ENCODE peak calls at places on chromosomes 4 and X, in nine cellular contexts. One of them, this sample, is unnamed. For H3K4me1 and H3K27me3, the result is how much of the 10 kb centered on the place peaks cover.

GRCh38 chrX:25558137-25558536 is 542.4 kb upstream of the ARX start:
- DNase-seq in thoracic aorta: no peak
- DNase-seq in SK-N-SH: no peak
- DNase-seq in ovary: no peak
- DNase-seq in left ventricle myocardium inferior: no peak
- DNase-seq in aorta: no peak
- DNase-seq in pancreas: no peak
- DNase-seq in SJCRH30: no peak
- DNase-seq in hepatocyte: no peak
- DNase-seq in this sample: no peak

GRCh38 chrX:148567779-148568178 is 67.4 kb downstream of the AFF2 start:
- DNase-seq in pancreas: no peak
- DNase-seq in SK-N-SH: no peak
- DNase-seq in SJCRH30: no peak
- DNase-seq in ovary: no peak
- DNase-seq in aorta: no peak
- DNase-seq in hepatocyte: no peak
- DNase-seq in left ventricle myocardium inferior: no peak
- DNase-seq in thoracic aorta: no peak
- DNase-seq in this sample: no peak

GRCh38 chr4:143307536-143307935 is 29.1 kb upstream of the GAB1 start:
- DNase-seq in thoracic aorta: no peak
- DNase-seq in aorta: no peak
- DNase-seq in ovary: no peak
- DNase-seq in left ventricle myocardium inferior: no peak
- DNase-seq in pancreas: no peak
- DNase-seq in SK-N-SH: no peak
- DNase-seq in SJCRH30: no peak
- DNase-seq in hepatocyte: peak
- DNase-seq in this sample: no peak

GRCh38 chr4:11912886-11913285 is 484.2 kb upstream of the HS3ST1 start:
- DNase-seq in left ventricle myocardium inferior: no peak
- DNase-seq in SK-N-SH: no peak
- DNase-seq in hepatocyte: no peak
- DNase-seq in thoracic aorta: no peak
- DNase-seq in pancreas: no peak
- DNase-seq in ovary: no peak
- DNase-seq in aorta: no peak
- DNase-seq in SJCRH30: no peak
- DNase-seq in this sample: no peak

GRCh38 chr4:185405296-185405999 is 8.8 kb downstream of the ANKRD37 start:
- DNase-seq in hepatocyte: no peak
- DNase-seq in thoracic aorta: no peak
- DNase-seq in SJCRH30: no peak
- DNase-seq in ovary: no peak
- DNase-seq in aorta: no peak
- DNase-seq in left ventricle myocardium inferior: no peak
- DNase-seq in SK-N-SH: no peak
- DNase-seq in pancreas: no peak
- DNase-seq in this sample: no peak

GRCh38 chrX:47687249-47687648 is 28.3 kb upstream of the UXT start:
- DNase-seq in pancreas: no peak
- DNase-seq in SJCRH30: no peak
- DNase-seq in thoracic aorta: no peak
- DNase-seq in hepatocyte: no peak
- DNase-seq in SK-N-SH: no peak
- DNase-seq in aorta: no peak
- DNase-seq in ovary: no peak
- DNase-seq in left ventricle myocardium inferior: no peak
- DNase-seq in this sample: no peak

GRCh38 chr4:66567551-66567950 is 897.3 kb upstream of the EPHA5 start:
- DNase-seq in pancreas: no peak
- DNase-seq in SJCRH30: no peak
- DNase-seq in SK-N-SH: no peak
- DNase-seq in thoracic aorta: no peak
- DNase-seq in ovary: no peak
- DNase-seq in aorta: no peak
- DNase-seq in hepatocyte: no peak
- DNase-seq in left ventricle myocardium inferior: no peak
- DNase-seq in this sample: no peak

GRCh38 chr4:148649669-148650331 is 207.6 kb upstream of the NR3C2 start:
- DNase-seq in ovary: no peak
- DNase-seq in aorta: no peak
- DNase-seq in hepatocyte: peak
- DNase-seq in left ventricle myocardium inferior: no peak
- DNase-seq in SK-N-SH: no peak
- DNase-seq in pancreas: no peak
- DNase-seq in thoracic aorta: no peak
- DNase-seq in SJCRH30: no peak
- DNase-seq in this sample: no peak

GRCh38 chr4:699816-700580 is 5.6 kb upstream of the PCGF3 start:
- DNase-seq in aorta: no peak
- DNase-seq in left ventricle myocardium inferior: no peak
- DNase-seq in pancreas: peak
- DNase-seq in hepatocyte: no peak
- DNase-seq in ovary: no peak
- DNase-seq in SK-N-SH: no peak
- DNase-seq in SJCRH30: no peak
- DNase-seq in thoracic aorta: no peak
- DNase-seq in this sample: peak

GRCh38 chr4:30056016-30056415 is 664.2 kb upstream of the PCDH7 start:
- DNase-seq in left ventricle myocardium inferior: no peak
- DNase-seq in ovary: no peak
- DNase-seq in pancreas: no peak
- DNase-seq in hepatocyte: no peak
- DNase-seq in SK-N-SH: no peak
- DNase-seq in SJCRH30: no peak
- DNase-seq in thoracic aorta: no peak
- DNase-seq in aorta: no peak
- DNase-seq in this sample: no peak

DNA sequence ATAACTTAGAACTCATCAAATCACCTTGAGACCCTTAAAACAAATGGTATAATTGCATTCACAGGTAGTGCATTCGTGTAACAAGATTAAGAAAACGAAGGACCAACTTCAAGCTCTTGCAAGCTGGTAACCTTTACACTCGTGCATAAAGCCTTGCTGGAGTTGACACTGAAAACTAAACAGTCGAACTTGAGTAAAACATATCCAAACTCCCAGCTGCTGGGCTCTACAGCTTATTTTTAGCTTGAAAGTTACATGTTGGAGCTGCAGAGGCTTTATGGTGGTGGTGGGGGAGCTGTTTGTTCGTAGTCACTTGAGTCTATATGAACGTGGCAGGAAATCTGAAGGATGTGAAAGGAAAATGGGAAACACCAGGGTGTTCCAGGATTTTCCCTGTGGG is 2.7 kb upstream of the WDR1 start:
- DNase-seq in thoracic aorta: no peak
- DNase-seq in aorta: no peak
- DNase-seq in left ventricle myocardium inferior: no peak
- DNase-seq in hepatocyte: no peak
- DNase-seq in SJCRH30: no peak
- DNase-seq in pancreas: no peak
- DNase-seq in ovary: no peak
- DNase-seq in SK-N-SH: no peak
- DNase-seq in this sample: no peak
- H3K27ac ChIP-seq in thoracic aorta: no peak
- H3K27ac ChIP-seq in aorta: no peak
- H3K27ac ChIP-seq in left ventricle myocardium inferior: no peak
- H3K27ac ChIP-seq in hepatocyte: no peak
- H3K27ac ChIP-seq in SJCRH30: no peak
- H3K27ac ChIP-seq in pancreas: no peak
- H3K27ac ChIP-seq in ovary: no peak
- H3K27ac ChIP-seq in SK-N-SH: no peak
- H3K27ac ChIP-seq in this sample: no peak

GRCh38 chr4:183110244-183110643 is 11.2 kb downstream of the WWC2 start:
- DNase-seq in left ventricle myocardium inferior: no peak
- DNase-seq in aorta: no peak
- DNase-seq in SK-N-SH: no peak
- DNase-seq in ovary: no peak
- DNase-seq in thoracic aorta: no peak
- DNase-seq in pancreas: no peak
- DNase-seq in SJCRH30: no peak
- DNase-seq in hepatocyte: no peak
- DNase-seq in this sample: no peak

GRCh38 chr4:183111452-183111885 is 12.4 kb downstream of the WWC2 start:
- DNase-seq in SK-N-SH: no peak
- DNase-seq in ovary: no peak
- DNase-seq in thoracic aorta: no peak
- DNase-seq in hepatocyte: no peak
- DNase-seq in left ventricle myocardium inferior: no peak
- DNase-seq in aorta: no peak
- DNase-seq in pancreas: no peak
- DNase-seq in SJCRH30: no peak
- DNase-seq in this sample: no peak

GRCh38 chr4:183105092-183105491 is 6.0 kb downstream of the WWC2 start:
- DNase-seq in thoracic aorta: no peak
- DNase-seq in hepatocyte: no peak
- DNase-seq in SK-N-SH: no peak
- DNase-seq in left ventricle myocardium inferior: no peak
- DNase-seq in aorta: no peak
- DNase-seq in ovary: no peak
- DNase-seq in SJCRH30: no peak
- DNase-seq in pancreas: no peak
- DNase-seq in this sample: no peak

GRCh38 chr4:183106839-183107238 is 7.8 kb downstream of the WWC2 start:
- DNase-seq in thoracic aorta: no peak
- DNase-seq in hepatocyte: no peak
- DNase-seq in aorta: no peak
- DNase-seq in ovary: no peak
- DNase-seq in SJCRH30: no peak
- DNase-seq in SK-N-SH: no peak
- DNase-seq in left ventricle myocardium inferior: no peak
- DNase-seq in pancreas: no peak
- DNase-seq in this sample: no peak

GRCh38 chr4:183107891-183108459 is 8.9 kb downstream of the WWC2 start:
- DNase-seq in thoracic aorta: no peak
- DNase-seq in SK-N-SH: no peak
- DNase-seq in left ventricle myocardium inferior: no peak
- DNase-seq in ovary: no peak
- DNase-seq in aorta: no peak
- DNase-seq in SJCRH30: no peak
- DNase-seq in pancreas: no peak
- DNase-seq in hepatocyte: no peak
- DNase-seq in this sample: no peak
- H3K4me1 ChIP-seq in thoracic aorta: under half
- H3K4me1 ChIP-seq in SK-N-SH: under half
- H3K4me1 ChIP-seq in left ventricle myocardium inferior: under half
- H3K4me1 ChIP-seq in ovary: under half
- H3K4me1 ChIP-seq in aorta: under half
- H3K4me1 ChIP-seq in SJCRH30: under half
- H3K4me1 ChIP-seq in pancreas: under half
- H3K4me1 ChIP-seq in hepatocyte: under half
- H3K4me1 ChIP-seq in this sample: under half

GRCh38 chrX:107597791-107598190 is 30.5 kb upstream of the PRPS1 start:
- DNase-seq in SK-N-SH: no peak
- DNase-seq in aorta: no peak
- DNase-seq in thoracic aorta: no peak
- DNase-seq in ovary: no peak
- DNase-seq in SJCRH30: no peak
- DNase-seq in hepatocyte: no peak
- DNase-seq in pancreas: no peak
- DNase-seq in left ventricle myocardium inferior: no peak
- DNase-seq in this sample: no peak
- H3K27me3 ChIP-seq in SK-N-SH: under half
- H3K27me3 ChIP-seq in aorta: under half
- H3K27me3 ChIP-seq in thoracic aorta: under half
- H3K27me3 ChIP-seq in ovary: under half
- H3K27me3 ChIP-seq in SJCRH30: under half
- H3K27me3 ChIP-seq in hepatocyte: under half
- H3K27me3 ChIP-seq in pancreas: under half
- H3K27me3 ChIP-seq in left ventricle myocardium inferior: under half
- H3K27me3 ChIP-seq in this sample: under half

GRCh38 chr4:118834070-118834469 is 1.9 kb downstream of the SEC24D start:
- DNase-seq in SK-N-SH: peak
- DNase-seq in ovary: no peak
- DNase-seq in thoracic aorta: no peak
- DNase-seq in SJCRH30: no peak
- DNase-seq in aorta: no peak
- DNase-seq in pancreas: no peak
- DNase-seq in hepatocyte: no peak
- DNase-seq in left ventricle myocardium inferior: no peak
- DNase-seq in this sample: no peak
- H3K27ac ChIP-seq in SK-N-SH: peak
- H3K27ac ChIP-seq in ovary: no peak
- H3K27ac ChIP-seq in thoracic aorta: no peak
- H3K27ac ChIP-seq in SJCRH30: no peak
- H3K27ac ChIP-seq in aorta: no peak
- H3K27ac ChIP-seq in pancreas: no peak
- H3K27ac ChIP-seq in hepatocyte: peak
- H3K27ac ChIP-seq in left ventricle myocardium inferior: peak
- H3K27ac ChIP-seq in this sample: no peak